ENCODE peak calls at places on chromosomes 1 and 21, in ten cellular contexts. W is anterior cingulate cortex; U is lower leg skin; G is T follicular helper cell; O is nucleus accumbens; B is pulmonary artery endothelial cell; J is CD4-positive, alpha-beta memory T cell; H is right atrium auricular region; X is stimulated activated CD4-positive, alpha-beta T cell treated with anti-CD3 and anti-CD28 coated beads, Interleukin-4, amount 100 ng/mL, for 48 hours; Y is fibroblast of lung. V is an unnamed sample.

GRCh38 chr21:42461881-42462877 is 33.8 kb downstream of the RSPH1 start:
- DNase-seq in W (no peak), J (no peak), X (no peak), U (no peak), G (no peak), B (no peak), H (no peak), Y (no peak), O (no peak), V (no peak)

GRCh38 chr1:15617874-15618684 is 821 bp downstream of the DDI2 start:
- DNase-seq in Y (peak), O (peak), W (no peak), J (no peak), B (no peak), H (no peak), X (no peak), G (no peak), U (peak), V (no peak)

GRCh38 chr1:6523566-6523965 is 30.7 kb downstream of the NOL9 start:
- DNase-seq in O (no peak), H (no peak), Y (peak), J (no peak), B (no peak), X (no peak), U (no peak), W (no peak), G (no peak), V (no peak)

GRCh38 chr1:30704271-30704670 is 19.1 kb downstream of the MATN1 start:
- DNase-seq in H (no peak), U (peak), G (no peak), W (no peak), O (no peak), B (no peak), X (no peak), J (no peak), Y (no peak), V (no peak)

GRCh38 chr1:55712148-55712547 is 497.0 kb upstream of the USP24 start:
- DNase-seq in W (no peak), X (no peak), O (no peak), U (no peak), H (no peak), Y (peak), B (no peak), G (no peak), J (no peak), V (no peak)

GRCh38 chr1:234699795-234700665 is 90.1 kb upstream of the IRF2BP2 start:
- DNase-seq in U (no peak), X (no peak), H (peak), B (no peak), O (no peak), J (no peak), Y (peak), W (no peak), G (no peak), V (no peak)

GRCh38 chr21:29288239-29288638 is 10.5 kb upstream of the BACH1 start:
- DNase-seq in Y (no peak), J (no peak), O (no peak), U (no peak), W (no peak), X (no peak), B (no peak), G (no peak), H (no peak), V (no peak)

GRCh38 chr21:34886554-34887385 is 162.3 kb downstream of the RUNX1 start:
- DNase-seq in Y (no peak), O (no peak), B (no peak), W (no peak), H (no peak), U (no peak), J (peak), G (no peak), X (no peak), V (no peak)

GRCh38 chr21:43708745-43709381 is 10.1 kb upstream of the PDXK start:
- DNase-seq in Y (no peak), J (no peak), O (no peak), H (no peak), X (no peak), G (no peak), W (no peak), U (no peak), B (no peak), V (no peak)

GRCh38 chr1:107640207-107640606 is 324.8 kb downstream of the VAV3 start:
- DNase-seq in U (no peak), Y (no peak), W (no peak), G (no peak), O (no peak), J (no peak), B (no peak), H (no peak), X (no peak), V (no peak)

GRCh38 chr1:65429806-65430205 is 9.3 kb downstream of the LEPR start:
- DNase-seq in X (no peak), G (no peak), B (peak), J (no peak), U (no peak), W (no peak), H (no peak), O (no peak), Y (peak), V (no peak)

GRCh38 chr1:53552981-53553733 is 94.0 kb downstream of the DMRTB1 start:
- DNase-seq in X (no peak), H (no peak), O (no peak), U (no peak), J (no peak), Y (peak), W (no peak), B (no peak), G (no peak), V (no peak)

GRCh38 chr21:28235169-28235892 is 757.3 kb downstream of the LTN1 start:
- DNase-seq in B (no peak), J (no peak), X (no peak), H (no peak), U (no peak), O (no peak), Y (no peak), W (no peak), G (no peak), V (no peak)

GRCh38 chr1:212242288-212242984 is 42.8 kb upstream of the PPP2R5A start:
- DNase-seq in X (no peak), H (no peak), G (no peak), U (no peak), J (no peak), B (no peak), O (no peak), W (no peak), Y (no peak), V (no peak)

GRCh38 chr1:47201179-47201578 is 11.3 kb upstream of the PDZK1IP1 start:
- DNase-seq in Y (peak), G (no peak), B (no peak), W (no peak), X (no peak), H (no peak), J (no peak), U (no peak), O (no peak), V (no peak)

GRCh38 chr21:28016571-28016970 is 976.1 kb downstream of the LTN1 start:
- DNase-seq in Y (peak), U (no peak), G (no peak), J (no peak), B (no peak), X (no peak), W (no peak), H (no peak), O (no peak), V (no peak)

GRCh38 chr1:36349241-36349671 is 25.8 kb upstream of the EVA1B start:
- DNase-seq in O (no peak), G (no peak), W (no peak), H (no peak), Y (peak), B (no peak), U (no peak), J (no peak), X (no peak), V (no peak)

GRCh38 chr1:239814306-239814881 is 277.3 kb upstream of the FMN2 start:
- DNase-seq in G (no peak), Y (peak), X (peak), O (no peak), J (peak), U (no peak), B (no peak), H (no peak), W (no peak), V (no peak)

GRCh38 chr1:31785947-31786290 is 21.8 kb upstream of the ADGRB2 start:
- DNase-seq in J (no peak), U (no peak), B (no peak), Y (no peak), X (no peak), W (no peak), O (no peak), G (no peak), H (no peak), V (no peak)

GRCh38 chr1:204081791-204082513 is 9.0 kb downstream of the SOX13 start:
- DNase-seq in Y (no peak), H (no peak), G (no peak), B (no peak), J (no peak), W (no peak), X (no peak), O (no peak), U (no peak), V (no peak)

GRCh38 chr1:116211294-116211693 is 100.1 kb downstream of the MAB21L3 start:
- DNase-seq in J (no peak), O (no peak), Y (no peak), B (no peak), G (no peak), X (no peak), W (no peak), H (no peak), U (no peak), V (no peak)